ENCODE peak calls at places on chromosome 1, in ten cellular contexts. R, U, J, T, Q, N, D, O, M and V are unnamed samples.

GRCh38 chr1:69911301-69911801 is 294.0 kb downstream of the LRRC40 start:
- ATAC-seq in U (no peak), T (peak; percentile 92), R (no peak), Q (no peak), D (peak; percentile 14), O (peak; percentile 72), M (no peak), J (no peak), N (no peak), V (peak; percentile 82)

GRCh38 chr1:54806931-54807611 is 5.9 kb upstream of the TTC22 start:
- ATAC-seq in D (peak; percentile 33), N (peak; percentile 85), M (peak; percentile 62), J (peak; percentile 56), R (peak; percentile 77), Q (peak; percentile 57), O (no peak), U (peak; percentile 89), T (no peak), V (no peak)

GRCh38 chr1:226655251-226656163 is 83.6 kb downstream of the ITPKB start:
- ATAC-seq in O (peak; percentile 8), N (no peak), D (no peak), R (peak; percentile 37), J (no peak), Q (peak; percentile 49), M (peak; percentile 39), U (peak; percentile 31), T (no peak), V (no peak)

GRCh38 chr1:179509384-179509783 is 66.4 kb downstream of the NPHS2 start:
- ATAC-seq in N (no peak), O (no peak), R (no peak), J (no peak), M (no peak), U (no peak), Q (no peak), T (no peak), D (no peak), V (no peak)

GRCh38 chr1:27292111-27292510 is 29.9 kb upstream of the TMEM222 start:
- ATAC-seq in J (no peak), U (no peak), N (no peak), T (no peak), R (no peak), D (peak; percentile 41), Q (peak; percentile 51), O (no peak), M (no peak), V (no peak)

GRCh38 chr1:167791281-167792209 is 69.8 kb downstream of the MPZL1 start:
- ATAC-seq in J (no peak), D (no peak), M (no peak), R (no peak), O (peak; percentile 84), N (no peak), Q (no peak), T (peak; percentile 84), U (no peak), V (peak; percentile 83)

GRCh38 chr1:41528106-41528505 is 43.6 kb upstream of the EDN2 start:
- ATAC-seq in M (no peak), N (no peak), J (no peak), Q (no peak), U (no peak), R (peak; percentile 24), T (no peak), O (no peak), D (no peak), V (no peak)

GRCh38 chr1:17220287-17220686 is 15.4 kb downstream of the PADI1 start:
- ATAC-seq in T (no peak), N (no peak), J (no peak), U (no peak), M (no peak), Q (no peak), D (no peak), O (no peak), R (no peak), V (no peak)

GRCh38 chr1:109712321-109712864 is 342 bp downstream of the GSTM5 start:
- ATAC-seq in J (peak; percentile 14), R (no peak), U (no peak), T (no peak), M (no peak), N (no peak), O (peak; percentile 56), Q (no peak), D (no peak), V (peak; percentile 30)

GRCh38 chr1:28412731-28413130 is 43.2 kb downstream of the PHACTR4 start:
- ATAC-seq in U (no peak), J (no peak), T (no peak), N (no peak), M (no peak), O (no peak), R (no peak), D (no peak), Q (peak; percentile 46), V (no peak)

GRCh38 chr1:22332795-22333499 is 118.7 kb upstream of the ZBTB40 start:
- ATAC-seq in O (peak; percentile 39), U (no peak), Q (peak; percentile 95), R (no peak), N (no peak), J (no peak), T (no peak), M (no peak), D (no peak), V (no peak)

GRCh38 chr1:155591770-155592169 is 18.2 kb upstream of the MSTO1 start:
- ATAC-seq in T (no peak), N (peak; percentile 58), R (peak; percentile 83), D (peak; percentile 29), U (peak; percentile 61), M (peak; percentile 75), Q (peak; percentile 83), J (peak; percentile 57), O (peak; percentile 78), V (peak; percentile 65)

GRCh38 chr1:51445346-51446090 is 73.5 kb downstream of the EPS15 start:
- ATAC-seq in U (no peak), M (no peak), N (no peak), T (no peak), D (no peak), R (no peak), Q (no peak), O (peak; percentile 82), J (no peak), V (no peak)

GRCh38 chr1:179295356-179295755 is 1.8 kb downstream of the SOAT1 start:
- ATAC-seq in N (no peak), Q (no peak), J (no peak), O (no peak), U (no peak), M (no peak), R (no peak), T (no peak), D (no peak), V (no peak)

GRCh38 chr1:27542463-27543273 is 52.7 kb upstream of the WASF2 start:
- ATAC-seq in N (no peak), J (peak; percentile 87), U (peak; percentile 92), R (peak; percentile 12), O (peak; percentile 71), M (peak; percentile 53), D (peak; percentile 77), T (peak; percentile 37), Q (peak; percentile 82), V (peak; percentile 39)

GRCh38 chr1:6123083-6123482 is 57.0 kb downstream of the CHD5 start:
- ATAC-seq in R (no peak), D (no peak), T (no peak), N (no peak), J (no peak), Q (no peak), O (no peak), U (no peak), M (no peak), V (no peak)

GRCh38 chr1:194846488-194846887 is 1660.1 kb upstream of the B3GALT2 start:
- ATAC-seq in T (no peak), J (no peak), Q (no peak), N (no peak), O (no peak), D (no peak), R (no peak), M (no peak), U (no peak), V (no peak)

GRCh38 chr1:205369621-205370230 is 13.0 kb upstream of the KLHDC8A start:
- ATAC-seq in T (no peak), O (no peak), J (no peak), Q (no peak), U (no peak), D (no peak), R (no peak), M (no peak), N (no peak), V (no peak)